ENCODE peak calls at places on chromosomes 4 and X, in five cellular contexts. H is aorta, V is stomach, N is A549, E is adrenal gland. Y is an unnamed sample. For H3K4me1, the result is how much of the 10 kb centered on the place peaks cover.

GRCh38 chrX:57156397-57157049 is 19.3 kb upstream of the SPIN2A start:
- DNase-seq in V (peak), N (peak), H (no peak), E (peak), Y (no peak)

GRCh38 chr4:53932784-53933183 is 131.6 kb downstream of the CHIC2 start:
- DNase-seq in H (no peak), E (no peak), N (no peak), V (no peak), Y (no peak)

GRCh38 chrX:7330971-7331746 is 183.2 kb upstream of the PUDP start:
- DNase-seq in N (peak), H (peak), V (no peak), E (peak), Y (no peak)

GRCh38 chr4:23305026-23305425 is 584.8 kb downstream of the PPARGC1A start:
- DNase-seq in H (no peak), N (no peak), E (no peak), V (no peak), Y (no peak)

GRCh38 chrX:40912166-40912565 is 173.1 kb upstream of the USP9X start:
- DNase-seq in V (no peak), H (no peak), E (no peak), N (no peak), Y (no peak)

GRCh38 chr4:149161247-149161646 is 654.4 kb downstream of the IQCM start:
- DNase-seq in N (no peak), E (peak), H (no peak), V (no peak), Y (no peak)

GRCh38 chr4:53800741-53801140 is 209.5 kb upstream of the LNX1 start:
- DNase-seq in H (no peak), N (no peak), E (no peak), V (no peak), Y (no peak)

GRCh38 chrX:49995021-49995731 is 72.8 kb downstream of the CLCN5 start:
- DNase-seq in V (no peak), H (no peak), E (no peak), N (peak), Y (no peak)

GRCh38 chr4:112142152-112142551 is 3.1 kb upstream of the FAM241A start:
- DNase-seq in V (no peak), E (no peak), N (no peak), H (no peak), Y (no peak)

GRCh38 chr4:22988526-22988925 is 295.8 kb downstream of the GBA3 start:
- DNase-seq in H (no peak), N (no peak), E (no peak), V (no peak), Y (no peak)

GRCh38 chr4:145176641-145177432 is 3.6 kb downstream of the OTUD4 start:
- DNase-seq in H (no peak), E (no peak), N (no peak), V (no peak), Y (no peak)

GRCh38 chr4:93834371-93835066 is 6.0 kb downstream of the ATOH1 start:
- DNase-seq in E (no peak), N (no peak), V (no peak), H (no peak), Y (no peak)

GRCh38 chr4:84965558-84966381 is 720 bp downstream of the WDFY3 start:
- DNase-seq in V (peak), H (peak), E (peak), N (peak), Y (no peak)

GRCh38 chrX:9682456-9682855 is 83.2 kb downstream of the GPR143 start:
- DNase-seq in V (no peak), E (peak), N (no peak), H (no peak), Y (no peak)

GRCh38 chrX:118022803-118023202 is 93.8 kb downstream of the KLHL13 start:
- DNase-seq in H (no peak), V (no peak), N (no peak), E (no peak), Y (no peak)

GRCh38 chr4:24475756-24476155 is 108.6 kb downstream of the DHX15 start:
- DNase-seq in N (no peak), V (no peak), H (no peak), E (no peak), Y (no peak)

GRCh38 chr4:145732416-145732815 is 52.5 kb downstream of the C4orf51 start:
- DNase-seq in N (no peak), E (no peak), V (no peak), H (no peak), Y (no peak)

GRCh38 chr4:93842512-93843252 is 14.1 kb downstream of the ATOH1 start:
- DNase-seq in H (no peak), N (no peak), V (no peak), E (no peak), Y (no peak)

GRCh38 chr4:67201334-67201733 is 344.0 kb downstream of the CENPC start:
- DNase-seq in V (no peak), N (no peak), E (no peak), H (no peak), Y (no peak)

GRCh38 chrX:132568291-132568690 is 79.5 kb upstream of the MBNL3 start:
- DNase-seq in E (no peak), V (no peak), N (no peak), H (no peak), Y (no peak)

GRCh38 chr4:8088966-8089491 is 69.6 kb downstream of the ABLIM2 start:
- DNase-seq in E (no peak), H (no peak), N (no peak), V (no peak), Y (no peak)

GRCh38 chr4:147709999-147710398 is 21.9 kb upstream of the ARHGAP10 start:
- DNase-seq in E (no peak), V (no peak), N (no peak), H (no peak), Y (no peak)

GRCh38 chr4:69748176-69748575 is 12.2 kb downstream of the SULT1B1 start:
- DNase-seq in V (no peak), H (no peak), N (peak), E (no peak), Y (no peak)

GRCh38 chr4:40731792-40732245 is 17.9 kb upstream of the NSUN7 start:
- DNase-seq in E (peak), H (peak), N (no peak), V (peak), Y (no peak)

GRCh38 chrX:132025085-132025484 is 2.0 kb downstream of the STK26 start:
- DNase-seq in E (no peak), V (no peak), H (no peak), N (no peak), Y (no peak)

GRCh38 chr4:77852892-77853495 is 9.6 kb upstream of the MRPL1 start:
- DNase-seq in E (no peak), H (no peak), V (no peak), N (no peak), Y (no peak)

GRCh38 chr4:77859256-77859655 is 3.4 kb upstream of the MRPL1 start:
- DNase-seq in E (peak), N (no peak), V (peak), H (no peak), Y (no peak)

GRCh38 chr4:77861500-77861899 is 1.1 kb upstream of the MRPL1 start:
- DNase-seq in H (no peak), V (no peak), E (no peak), N (no peak), Y (no peak)

GRCh38 chr4:77854431-77855111 is 8.1 kb upstream of the MRPL1 start:
- DNase-seq in N (no peak), H (no peak), E (no peak), V (no peak), Y (no peak)

GRCh38 chr4:77856152-77856551 is 6.5 kb upstream of the MRPL1 start:
- DNase-seq in V (no peak), E (no peak), H (no peak), N (no peak), Y (no peak)
- H3K4me1 ChIP-seq in V (under half), E (under half), H (under half), N (under half), Y (under half)

GRCh38 chrX:1281511-1281910 is 12.9 kb downstream of the CSF2RA start:
- DNase-seq in H (no peak), N (peak), V (no peak), E (no peak), Y (no peak)
- H3K4me3 ChIP-seq in H (no peak), N (no peak), V (no peak), E (no peak), Y (no peak)

DNA sequence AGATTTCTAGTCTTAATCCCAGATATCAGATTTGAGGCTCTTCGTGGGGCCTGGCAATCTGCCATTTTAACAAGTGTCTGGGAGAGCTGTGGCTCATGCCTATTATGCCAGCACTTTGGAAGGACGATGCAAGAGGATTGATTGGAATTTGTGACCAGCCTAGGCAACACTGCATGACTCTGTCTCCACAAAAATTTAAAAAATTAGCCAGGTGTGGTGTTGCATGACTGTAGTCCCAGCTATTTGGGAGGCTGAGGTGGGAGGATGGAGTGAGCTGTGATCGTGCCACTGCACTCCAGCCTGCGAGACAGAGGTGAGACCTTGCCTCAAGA is 19.6 kb upstream of the YTHDC1 start:
- DNase-seq in V (no peak), N (peak), E (no peak), H (no peak), Y (no peak)
- H3K27ac ChIP-seq in V (no peak), N (peak), E (no peak), H (no peak), Y (no peak)

GRCh38 chrX:136839196-136839595 is 41.3 kb downstream of the RBMX start:
- DNase-seq in N (no peak), E (no peak), V (no peak), H (no peak), Y (no peak)
- H3K4me1 ChIP-seq in N (under half), E (under half), V (under half), H (under half), Y (under half)

GRCh38 chrX:140509468-140510305 is 4.8 kb upstream of the SOX3 start:
- DNase-seq in V (no peak), H (no peak), N (no peak), E (no peak), Y (no peak)
- H3K4me3 ChIP-seq in V (no peak), H (no peak), N (no peak), E (no peak), Y (no peak)

GRCh38 chr4:101114936-101115372 is 232.4 kb downstream of the PPP3CA start:
- DNase-seq in V (no peak), H (no peak), N (peak), E (no peak), Y (no peak)
- H3K27ac ChIP-seq in V (no peak), H (no peak), N (no peak), E (peak), Y (no peak)

DNA sequence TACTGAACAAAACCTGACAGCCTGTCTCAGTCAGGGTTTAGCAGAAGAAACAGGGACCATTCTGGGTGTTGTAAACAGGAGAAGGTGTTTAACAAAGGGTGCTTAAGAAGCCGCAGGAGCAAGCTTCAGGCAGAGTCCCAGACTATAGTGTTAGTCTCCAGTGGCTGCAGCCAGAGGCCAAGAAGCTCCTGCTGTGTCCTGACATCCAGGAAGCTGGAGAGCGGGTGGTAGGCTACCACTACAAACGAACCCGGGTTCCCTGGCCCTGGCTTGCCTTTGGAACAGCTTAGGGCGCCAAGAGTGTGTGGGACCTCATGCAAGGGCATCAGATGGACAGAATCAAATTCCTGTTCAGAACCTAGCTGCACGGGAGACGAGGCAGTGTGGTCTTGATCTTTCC is 27.9 kb downstream of the TKTL1 start:
- DNase-seq in H (no peak), E (no peak), V (no peak), N (no peak), Y (no peak)
- H3K4me1 ChIP-seq in H (under half), E (under half), V (under half), N (under half), Y (under half)

Y was measured in right atrium auricular region.